ENCODE peak calls at places on chromosomes 4 and X, in six cellular contexts. Y, Z, P, G, U and H are unnamed samples.

GRCh38 chr4:92215471-92215870 is 88.3 kb upstream of the GRID2 start:
- DNase-seq in Z (no peak), P (no peak), Y (no peak), G (no peak), U (no peak), H (no peak)

GRCh38 chrX:46117234-46117633 is 428.0 kb downstream of the ZNF674 start:
- DNase-seq in U (no peak), G (no peak), Z (no peak), Y (no peak), P (peak), H (no peak)

GRCh38 chr4:183158062-183158461 is 59.0 kb downstream of the WWC2 start:
- DNase-seq in U (no peak), Z (no peak), G (no peak), P (peak), Y (no peak), H (no peak)

GRCh38 chr4:38924266-38924827 is 56.7 kb downstream of the FAM114A1 start:
- DNase-seq in U (no peak), Y (no peak), Z (no peak), P (no peak), G (no peak), H (no peak)

GRCh38 chr4:2363951-2364653 is 54.3 kb downstream of the ZFYVE28 start:
- DNase-seq in Y (no peak), Z (no peak), U (no peak), G (no peak), P (no peak), H (no peak)

GRCh38 chrX:115357316-115357715 is 67.8 kb downstream of the LUZP4 start:
- DNase-seq in G (no peak), Z (no peak), U (no peak), P (no peak), Y (no peak), H (no peak)

GRCh38 chr4:10162341-10163000 is 45.9 kb upstream of the WDR1 start:
- DNase-seq in Z (no peak), G (no peak), P (no peak), U (no peak), Y (no peak), H (peak)

GRCh38 chr4:139301821-139302611 is at the start of gene NDUFC1:
- DNase-seq in P (peak), Y (peak), U (peak), G (peak), Z (peak), H (peak)

GRCh38 chr4:94442251-94442650 is 9.5 kb upstream of the PDLIM5 start:
- DNase-seq in U (no peak), G (no peak), Z (no peak), Y (no peak), P (no peak), H (no peak)

GRCh38 chrX:30957753-30958152 is 68.7 kb upstream of the TAB3 start:
- DNase-seq in Y (peak), G (no peak), P (peak), Z (no peak), U (peak), H (peak)

GRCh38 chr4:40845136-40845910 is 95.6 kb downstream of the NSUN7 start:
- DNase-seq in Z (no peak), U (no peak), P (no peak), Y (no peak), G (no peak), H (no peak)

GRCh38 chr4:27728892-27729291 is 868.3 kb downstream of the STIM2 start:
- DNase-seq in U (no peak), Z (no peak), G (no peak), P (no peak), Y (no peak), H (no peak)

GRCh38 chr4:15656038-15656470 is 897 bp upstream of the FBXL5 start:
- DNase-seq in Y (no peak), P (no peak), G (no peak), Z (no peak), U (peak), H (no peak)

GRCh38 chr4:160143574-160143973 is 1040.7 kb downstream of the RAPGEF2 start:
- DNase-seq in P (peak), G (no peak), Z (no peak), U (no peak), Y (no peak), H (no peak)

GRCh38 chrX:16958356-16958755 is 11.9 kb downstream of the REPS2 start:
- DNase-seq in U (peak), P (no peak), G (no peak), Z (no peak), Y (no peak), H (no peak)